ENCODE peak calls at places on chromosome X, in seven cellular contexts. C is progenitor cell of endocrine pancreas, L is B cell, I is mesothelial cell of epicardium, U is mammary epithelial cell, Y is fibroblast of lung, Q is uterus. K is an unnamed sample.

GRCh38 chrX:123590842-123591491 is 141.9 kb downstream of the THOC2 start:
- DNase-seq in C (no peak), L (no peak), I (no peak), U (peak), Y (peak), Q (no peak), K (no peak)

GRCh38 chrX:133323450-133323849 is 91.8 kb downstream of the GPC4 start:
- DNase-seq in C (no peak), L (no peak), I (no peak), U (no peak), Y (no peak), Q (no peak), K (no peak)

GRCh38 chrX:37454537-37455285 is 105.5 kb downstream of the PRRG1 start:
- DNase-seq in C (no peak), L (no peak), I (no peak), U (peak), Y (peak), Q (no peak), K (no peak)

GRCh38 chrX:9396930-9397329 is 67.9 kb upstream of the TBL1X start:
- DNase-seq in C (no peak), L (no peak), I (no peak), U (no peak), Y (peak), Q (no peak), K (no peak)

GRCh38 chrX:133414399-133415275 is 652 bp downstream of the GPC4 start:
- DNase-seq in C (peak), L (peak), I (peak), U (peak), Y (peak), Q (peak), K (no peak)

GRCh38 chrX:68684291-68684918 is 36.9 kb downstream of the STARD8 start:
- DNase-seq in C (no peak), L (no peak), I (peak), U (no peak), Y (no peak), Q (peak), K (no peak)

GRCh38 chrX:8323356-8323755 is 141.3 kb upstream of the VCX3B start:
- DNase-seq in C (no peak), L (peak), I (no peak), U (no peak), Y (no peak), Q (no peak), K (no peak)

GRCh38 chrX:104315555-104315954 is 60.8 kb upstream of the ESX1 start:
- DNase-seq in C (no peak), L (no peak), I (no peak), U (peak), Y (peak), Q (no peak), K (no peak)

GRCh38 chrX:40006025-40007017 is 91.4 kb downstream of the BCOR start:
- DNase-seq in C (no peak), L (peak), I (no peak), U (no peak), Y (peak), Q (peak), K (no peak)

GRCh38 chrX:56232221-56233082 is at the start of gene KLF8:
- DNase-seq in C (no peak), L (peak), I (no peak), U (peak), Y (no peak), Q (peak), K (peak)

GRCh38 chrX:106976416-106976815 is 23.6 kb downstream of the MORC4 start:
- DNase-seq in C (no peak), L (no peak), I (no peak), U (peak), Y (no peak), Q (no peak), K (no peak)

GRCh38 chrX:115017455-115017854 is at the start of gene IL13RA2:
- DNase-seq in C (no peak), L (no peak), I (no peak), U (no peak), Y (peak), Q (no peak), K (no peak)

GRCh38 chrX:356385-357034 is 30.2 kb downstream of the PPP2R3B start:
- DNase-seq in C (no peak), L (no peak), I (no peak), U (no peak), Y (peak), Q (no peak), K (no peak)

GRCh38 chrX:4570141-4570540 is 856.7 kb upstream of the PRKX start:
- DNase-seq in C (no peak), L (no peak), I (no peak), U (peak), Y (no peak), Q (no peak), K (no peak)

GRCh38 chrX:72029473-72030411 is 102.0 kb downstream of the RTL5 start:
- DNase-seq in C (no peak), L (no peak), I (no peak), U (peak), Y (peak), Q (no peak), K (no peak)

GRCh38 chrX:145861818-145862217 is 44.2 kb downstream of the SLITRK2 start:
- DNase-seq in C (no peak), L (no peak), I (no peak), U (no peak), Y (no peak), Q (no peak), K (no peak)

GRCh38 chrX:42708222-42708621 is 69.7 kb downstream of the PPP1R2C start:
- DNase-seq in C (no peak), L (no peak), I (no peak), U (no peak), Y (peak), Q (no peak), K (no peak)

GRCh38 chrX:55710701-55711100 is 6.8 kb upstream of the RRAGB start:
- DNase-seq in C (no peak), L (no peak), I (no peak), U (peak), Y (peak), Q (peak), K (no peak)

GRCh38 chrX:37776283-37776986 is 3.4 kb upstream of the CYBB start:
- DNase-seq in C (no peak), L (peak), I (no peak), U (no peak), Y (no peak), Q (no peak), K (no peak)

GRCh38 chrX:107674480-107675364 is 46.4 kb downstream of the PRPS1 start:
- DNase-seq in C (no peak), L (peak), I (no peak), U (peak), Y (peak), Q (peak), K (no peak)

GRCh38 chrX:255923-256331 is 25.3 kb upstream of the PLCXD1 start:
- DNase-seq in C (no peak), L (no peak), I (no peak), U (no peak), Y (no peak), Q (no peak), K (no peak)

GRCh38 chrX:40266490-40267333 is 169.0 kb upstream of the BCOR start:
- DNase-seq in C (peak), L (peak), I (peak), U (peak), Y (peak), Q (peak), K (peak)

GRCh38 chrX:28158019-28158777 is 176.9 kb upstream of the DCAF8L1 start:
- DNase-seq in C (no peak), L (no peak), I (no peak), U (no peak), Y (no peak), Q (no peak), K (no peak)

GRCh38 chrX:71668248-71668595 is 876 bp downstream of the LOC101059915 start:
- DNase-seq in C (no peak), L (no peak), I (no peak), U (no peak), Y (no peak), Q (no peak), K (no peak)

DNA sequence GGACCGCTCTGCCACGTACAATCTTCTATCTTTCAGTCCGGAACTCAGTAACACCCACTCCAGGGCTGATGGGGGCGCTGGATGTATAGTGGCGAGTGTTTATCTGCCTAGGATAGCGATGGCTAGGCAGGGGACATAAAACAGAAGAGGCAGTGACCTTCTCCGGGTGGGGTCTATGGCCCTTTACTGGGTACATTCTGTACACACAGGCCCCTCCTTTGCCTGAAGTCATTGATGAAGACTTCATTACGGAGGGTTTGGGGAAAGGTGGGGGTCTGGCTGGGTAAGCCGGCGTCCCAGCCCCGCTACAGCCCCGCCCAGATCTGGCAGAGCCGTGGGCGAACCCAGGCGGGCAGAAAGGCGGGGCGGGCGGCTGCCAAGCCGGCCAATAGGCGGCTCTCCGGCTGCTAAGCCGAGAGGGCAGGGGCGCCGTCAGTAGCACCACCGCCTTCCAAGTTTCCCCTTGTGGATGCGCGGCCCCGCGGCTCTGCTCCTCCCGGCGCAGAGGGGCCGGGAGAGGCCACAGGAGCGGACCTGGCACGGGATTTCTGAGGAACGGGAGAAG is at the start of gene CHST7:
- DNase-seq in C (peak), L (peak), I (peak), U (peak), Y (peak), Q (peak), K (peak)
- TF ChIP-seq CTCF in C (no peak), L (no peak), I (no peak), U (peak), Y (no peak), Q (peak), K (peak)

DNA sequence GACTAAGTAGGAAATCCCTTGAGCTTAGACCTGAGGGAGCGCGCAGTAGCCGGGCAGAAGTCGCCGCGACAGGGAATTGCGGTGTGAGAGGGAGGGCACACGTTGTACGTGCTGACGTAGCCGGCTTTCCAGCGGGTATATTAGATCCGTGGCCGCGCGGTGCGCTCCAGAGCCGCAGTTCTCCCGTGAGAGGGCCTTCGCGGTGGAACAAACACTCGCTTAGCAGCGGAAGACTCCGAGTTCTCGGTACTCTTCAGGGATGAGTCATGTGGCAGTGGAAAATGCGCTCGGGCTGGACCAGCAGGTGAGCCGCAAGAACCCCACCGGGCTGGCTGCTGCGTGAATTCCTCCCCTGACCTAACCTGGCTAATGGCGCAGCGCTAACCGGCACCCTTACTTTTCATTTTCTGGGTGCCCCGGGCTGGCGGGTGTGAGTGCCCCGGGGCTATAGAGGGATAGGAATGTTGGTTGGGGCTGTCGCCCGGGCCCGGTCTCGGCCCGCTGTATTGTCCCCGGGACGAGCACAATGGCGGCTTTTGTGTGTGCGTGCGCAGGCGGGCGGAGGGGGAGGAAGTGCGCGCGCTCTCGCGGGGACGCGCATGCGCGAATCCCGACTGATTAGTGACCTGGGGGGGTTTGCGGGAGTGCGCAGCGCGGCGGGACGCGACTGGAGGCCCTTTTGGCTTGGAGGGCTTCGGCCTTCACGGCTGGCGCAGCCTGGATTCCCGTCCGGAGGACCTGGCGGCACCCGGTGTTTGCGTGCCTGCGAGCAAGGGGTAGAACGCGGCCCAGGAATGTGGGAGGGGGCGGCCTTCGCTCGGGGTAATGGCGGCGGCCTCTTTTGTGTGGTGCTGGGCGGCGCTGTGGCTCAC is at the start of gene DDX3X:
- DNase-seq in C (peak), L (peak), I (peak), U (peak), Y (peak), Q (peak), K (peak)
- TF ChIP-seq CTCF in C (no peak), L (peak), I (no peak), U (no peak), Y (peak), Q (no peak), K (peak)

GRCh38 chrX:12304261-12304660 is 166.0 kb downstream of the FRMPD4 start:
- DNase-seq in C (no peak), L (no peak), I (no peak), U (no peak), Y (no peak), Q (no peak), K (no peak)

GRCh38 chrX:12309040-12309732 is 170.9 kb downstream of the FRMPD4 start:
- DNase-seq in C (no peak), L (no peak), I (no peak), U (no peak), Y (no peak), Q (no peak), K (no peak)

GRCh38 chrX:12307961-12308360 is 169.7 kb downstream of the FRMPD4 start:
- DNase-seq in C (no peak), L (no peak), I (no peak), U (no peak), Y (no peak), Q (no peak), K (no peak)

GRCh38 chrX:12309733-12310054 is 171.4 kb downstream of the FRMPD4 start:
- DNase-seq in C (no peak), L (no peak), I (no peak), U (no peak), Y (no peak), Q (no peak), K (no peak)

GRCh38 chrX:12308420-12308819 is 170.1 kb downstream of the FRMPD4 start:
- DNase-seq in C (no peak), L (no peak), I (no peak), U (no peak), Y (no peak), Q (no peak), K (no peak)
- TF ChIP-seq CTCF in C (no peak), L (no peak), I (no peak), U (no peak), Y (no peak), Q (no peak), K (no peak)

GRCh38 chrX:10557166-10557565 is 63.2 kb downstream of the MID1 start:
- DNase-seq in C (no peak), L (no peak), I (no peak), U (no peak), Y (no peak), Q (no peak), K (no peak)
- TF ChIP-seq CTCF in C (no peak), L (no peak), I (no peak), U (no peak), Y (no peak), Q (no peak), K (no peak)

GRCh38 chrX:118718737-118719136 is 8.7 kb upstream of the IL13RA1 start:
- DNase-seq in C (no peak), L (peak), I (no peak), U (no peak), Y (no peak), Q (no peak), K (no peak)
- TF ChIP-seq CTCF in C (no peak), L (no peak), I (no peak), U (no peak), Y (no peak), Q (no peak), K (no peak)

GRCh38 chrX:119288890-119289393 is 52.9 kb downstream of the PGRMC1 start:
- DNase-seq in C (no peak), L (no peak), I (no peak), U (no peak), Y (no peak), Q (no peak), K (no peak)
- TF ChIP-seq CTCF in C (no peak), L (no peak), I (no peak), U (peak), Y (no peak), Q (no peak), K (no peak)

GRCh38 chrX:13341491-13342101 is 21.7 kb upstream of the ATXN3L start:
- DNase-seq in C (no peak), L (no peak), I (no peak), U (no peak), Y (peak), Q (no peak), K (no peak)
- TF ChIP-seq CTCF in C (no peak), L (no peak), I (no peak), U (no peak), Y (no peak), Q (no peak), K (no peak)

GRCh38 chrX:153755136-153755535 is 8.9 kb upstream of the PLXNB3 start:
- DNase-seq in C (no peak), L (no peak), I (no peak), U (no peak), Y (no peak), Q (no peak), K (no peak)
- TF ChIP-seq CTCF in C (no peak), L (no peak), I (no peak), U (peak), Y (no peak), Q (no peak), K (no peak)

GRCh38 chrX:119094819-119095218 is 22.0 kb downstream of the CT47C1 start:
- DNase-seq in C (no peak), L (no peak), I (no peak), U (no peak), Y (no peak), Q (no peak), K (no peak)
- TF ChIP-seq CTCF in C (no peak), L (no peak), I (no peak), U (no peak), Y (no peak), Q (no peak), K (no peak)

GRCh38 chrX:45513042-45513441 is 312.4 kb upstream of the DIPK2B start:
- DNase-seq in C (no peak), L (no peak), I (no peak), U (no peak), Y (no peak), Q (no peak), K (no peak)

GRCh38 chrX:45517090-45517973 is 316.7 kb upstream of the DIPK2B start:
- DNase-seq in C (no peak), L (no peak), I (no peak), U (peak), Y (peak), Q (no peak), K (no peak)

GRCh38 chrX:45518552-45518951 is 317.9 kb upstream of the DIPK2B start:
- DNase-seq in C (no peak), L (no peak), I (no peak), U (no peak), Y (no peak), Q (no peak), K (no peak)

GRCh38 chrX:45515262-45516215 is 314.9 kb upstream of the DIPK2B start:
- DNase-seq in C (no peak), L (peak), I (no peak), U (peak), Y (peak), Q (peak), K (peak)
- TF ChIP-seq CTCF in C (peak), L (peak), I (no peak), U (peak), Y (peak), Q (peak), K (peak)

K was measured in GM13977.